ENCODE peak calls at places on chromosome 1, in eight cellular contexts. M is NCI-H226; L is activated naive CD4-positive, alpha-beta T cell; Q is EH; T is smooth muscle cell of the brain vasculature; X is endodermal cell; R is GM19239; Z is skeletal muscle cell. N is an unnamed sample.

GRCh38 chr1:114111731-114112661 is 41.7 kb downstream of the SYT6 start:
- DNase-seq in R (no peak), M (no peak), X (no peak), L (no peak), Q (no peak), T (no peak), Z (no peak), N (no peak)

GRCh38 chr1:14915356-14916054 is 238.0 kb upstream of the TMEM51 start:
- DNase-seq in R (peak), X (peak), Q (peak), T (no peak), L (no peak), M (no peak), Z (no peak), N (no peak)

GRCh38 chr1:10128081-10128765 is 82.1 kb upstream of the KIF1B start:
- DNase-seq in L (no peak), Q (no peak), R (no peak), X (no peak), Z (no peak), M (no peak), T (no peak), N (no peak)

GRCh38 chr1:21302747-21303715 is 12.8 kb upstream of the ECE1 start:
- DNase-seq in X (peak), M (peak), L (no peak), Z (no peak), T (no peak), Q (peak), R (no peak), N (peak)

GRCh38 chr1:226723640-226724532 is 15.2 kb downstream of the ITPKB start:
- DNase-seq in Z (peak), Q (peak), R (no peak), L (no peak), M (peak), T (peak), X (peak), N (peak)

GRCh38 chr1:6703016-6703415 is 1.4 kb upstream of the DNAJC11 start:
- DNase-seq in L (no peak), Z (no peak), T (no peak), M (no peak), Q (no peak), R (no peak), X (no peak), N (no peak)

GRCh38 chr1:183291216-183291762 is 105.2 kb downstream of the LAMC2 start:
- DNase-seq in Q (peak), M (no peak), T (no peak), Z (no peak), R (no peak), X (no peak), L (no peak), N (no peak)

GRCh38 chr1:206895837-206896242 is 1.4 kb upstream of the IL24 start:
- DNase-seq in R (no peak), L (no peak), X (no peak), Q (peak), Z (peak), M (no peak), T (no peak), N (no peak)

GRCh38 chr1:36822648-36823047 is 211.7 kb downstream of the GRIK3 start:
- DNase-seq in Z (no peak), Q (no peak), M (no peak), L (no peak), X (no peak), T (no peak), R (no peak), N (no peak)

GRCh38 chr1:227124461-227124860 is 184.4 kb downstream of the COQ8A start:
- DNase-seq in Z (no peak), R (no peak), T (no peak), Q (peak), X (no peak), L (no peak), M (no peak), N (peak)

GRCh38 chr1:147673401-147673800 is 3.1 kb upstream of the ACP6 start:
- DNase-seq in X (no peak), T (no peak), Q (peak), R (no peak), M (peak), Z (no peak), L (no peak), N (no peak)

GRCh38 chr1:70146488-70146887 is 58.9 kb downstream of the LRRC40 start:
- DNase-seq in T (no peak), R (no peak), X (no peak), Q (peak), L (no peak), Z (no peak), M (no peak), N (peak)

GRCh38 chr1:214476958-214477870 is 74.2 kb downstream of the PTPN14 start:
- DNase-seq in R (no peak), Z (peak), M (peak), T (peak), L (no peak), Q (peak), X (no peak), N (peak)

GRCh38 chr1:53541263-53541625 is 82.0 kb downstream of the DMRTB1 start:
- DNase-seq in L (no peak), T (no peak), Z (no peak), Q (no peak), M (no peak), X (no peak), R (no peak), N (no peak)

GRCh38 chr1:207079706-207080246 is 8.9 kb upstream of the C4BPB start:
- DNase-seq in M (no peak), Z (no peak), T (no peak), L (no peak), Q (no peak), R (no peak), X (no peak), N (no peak)

GRCh38 chr1:38062361-38063288 is 16.0 kb upstream of the POU3F1 start:
- DNase-seq in M (no peak), Q (no peak), T (no peak), R (no peak), L (no peak), X (no peak), Z (no peak), N (no peak)

GRCh38 chr1:85975770-85976386 is 180.7 kb downstream of the COL24A1 start:
- DNase-seq in X (peak), Z (no peak), T (no peak), Q (no peak), M (no peak), L (no peak), R (no peak), N (no peak)

GRCh38 chr1:201751872-201752271 is 77.1 kb upstream of the IPO9 start:
- DNase-seq in X (no peak), Z (no peak), T (no peak), R (no peak), Q (peak), M (no peak), L (no peak), N (peak)

GRCh38 chr1:48062353-48062752 is 65.2 kb upstream of the TRABD2B start:
- DNase-seq in Z (no peak), X (no peak), L (no peak), Q (no peak), M (no peak), T (no peak), R (peak), N (peak)

GRCh38 chr1:164683235-164683634 is 124.3 kb downstream of the PBX1 start:
- DNase-seq in M (peak), R (no peak), Z (no peak), X (no peak), T (no peak), Q (no peak), L (no peak), N (peak)

GRCh38 chr1:193346085-193346484 is 159.7 kb upstream of the B3GALT2 start:
- DNase-seq in X (no peak), R (no peak), M (no peak), Q (no peak), Z (no peak), L (no peak), T (no peak), N (no peak)

GRCh38 chr1:89719502-89720306 is 86.8 kb downstream of the LRRC8C start:
- DNase-seq in T (no peak), Q (peak), L (no peak), R (no peak), X (no peak), Z (no peak), M (no peak), N (peak)

GRCh38 chr1:27001570-27002360 is 8.3 kb downstream of the TRNP1 start:
- DNase-seq in M (no peak), X (peak), T (no peak), Q (peak), R (no peak), Z (no peak), L (no peak), N (peak)

GRCh38 chr1:62687903-62688686 is at the start of gene DOCK7:
- DNase-seq in T (no peak), M (peak), X (peak), R (peak), Z (no peak), Q (peak), L (no peak), N (no peak)

GRCh38 chr1:42165511-42166210 is 1.1 kb upstream of the GUCA2A start:
- DNase-seq in X (peak), M (peak), Z (no peak), Q (peak), T (no peak), L (no peak), R (no peak), N (peak)

GRCh38 chr1:204875255-204875654 is 4.6 kb downstream of the NFASC start:
- DNase-seq in T (no peak), L (no peak), X (no peak), Z (no peak), M (no peak), Q (no peak), R (no peak), N (no peak)

GRCh38 chr1:210536263-210536961 is 207.7 kb downstream of the HHAT start:
- DNase-seq in Z (no peak), M (no peak), T (peak), X (no peak), L (no peak), Q (no peak), R (no peak), N (no peak)

GRCh38 chr1:152141971-152142584 is 16.9 kb downstream of the RPTN start:
- DNase-seq in Q (peak), L (no peak), M (peak), T (peak), X (peak), R (no peak), Z (peak), N (peak)

GRCh38 chr1:9850442-9851162 is 26.8 kb upstream of the CLSTN1 start:
- DNase-seq in L (no peak), Z (no peak), X (peak), M (no peak), T (no peak), Q (no peak), R (no peak), N (no peak)

GRCh38 chr1:205046870-205047269 is 3.9 kb downstream of the CNTN2 start:
- DNase-seq in X (no peak), T (no peak), M (no peak), R (no peak), L (no peak), Q (no peak), Z (no peak), N (no peak)

GRCh38 chr1:194774535-194774934 is 1588.1 kb upstream of the B3GALT2 start:
- DNase-seq in L (no peak), Z (no peak), X (no peak), Q (no peak), M (no peak), R (no peak), T (no peak), N (no peak)

GRCh38 chr1:160575112-160575664 is 4.1 kb downstream of the CD84 start:
- DNase-seq in Q (no peak), L (no peak), M (no peak), X (no peak), Z (no peak), R (no peak), T (no peak), N (no peak)

GRCh38 chr1:208431721-208432120 is 187.5 kb upstream of the PLXNA2 start:
- DNase-seq in L (no peak), X (no peak), R (no peak), Q (peak), M (no peak), T (no peak), Z (peak), N (peak)

GRCh38 chr1:61187380-61188086 is 105.2 kb downstream of the NFIA start:
- DNase-seq in Q (no peak), Z (no peak), T (no peak), X (no peak), L (no peak), R (no peak), M (no peak), N (no peak)

N was measured in renal cortical epithelial cell.